ENCODE peak calls at places on chromosomes 6 and 20, in six cellular contexts. One of them, this sample, is unnamed.

GRCh38 chr6:5626727-5627426 is 365.6 kb downstream of the FARS2 start:
- DNase-seq in GM23338: no peak
- DNase-seq in cardiac muscle cell: no peak
- DNase-seq in astrocyte: no peak
- DNase-seq in fibroblast of lung: no peak
- DNase-seq in CD8-positive, alpha-beta T cell: no peak
- DNase-seq in this sample: no peak

GRCh38 chr6:69555239-69555638 is 241.6 kb downstream of the LMBRD1 start:
- DNase-seq in GM23338: no peak
- DNase-seq in CD8-positive, alpha-beta T cell: no peak
- DNase-seq in astrocyte: no peak
- DNase-seq in fibroblast of lung: no peak
- DNase-seq in cardiac muscle cell: no peak
- DNase-seq in this sample: no peak

GRCh38 chr20:33731693-33732165 is at the start of gene ZNF341:
- DNase-seq in cardiac muscle cell: peak; percentile 92
- DNase-seq in fibroblast of lung: peak; percentile 73
- DNase-seq in GM23338: peak; percentile 91
- DNase-seq in CD8-positive, alpha-beta T cell: peak; percentile 81
- DNase-seq in astrocyte: no peak
- DNase-seq in this sample: peak; percentile 56

GRCh38 chr20:21613512-21613911 is 92.0 kb upstream of the PAX1 start:
- DNase-seq in cardiac muscle cell: no peak
- DNase-seq in CD8-positive, alpha-beta T cell: no peak
- DNase-seq in astrocyte: no peak
- DNase-seq in GM23338: no peak
- DNase-seq in fibroblast of lung: no peak
- DNase-seq in this sample: no peak

GRCh38 chr6:170450946-170451761 is 102.0 kb downstream of the PSMB1 start:
- DNase-seq in GM23338: no peak
- DNase-seq in astrocyte: no peak
- DNase-seq in fibroblast of lung: no peak
- DNase-seq in CD8-positive, alpha-beta T cell: no peak
- DNase-seq in cardiac muscle cell: no peak
- DNase-seq in this sample: no peak

GRCh38 chr6:133892444-133893323 is 3.8 kb downstream of the TCF21 start:
- DNase-seq in cardiac muscle cell: no peak
- DNase-seq in GM23338: peak; percentile 59
- DNase-seq in CD8-positive, alpha-beta T cell: no peak
- DNase-seq in fibroblast of lung: no peak
- DNase-seq in astrocyte: no peak
- DNase-seq in this sample: no peak

GRCh38 chr6:40244684-40245083 is 310.4 kb upstream of the MOCS1 start:
- DNase-seq in cardiac muscle cell: no peak
- DNase-seq in fibroblast of lung: no peak
- DNase-seq in CD8-positive, alpha-beta T cell: no peak
- DNase-seq in GM23338: no peak
- DNase-seq in astrocyte: no peak
- DNase-seq in this sample: no peak

GRCh38 chr6:108523697-108524096 is 37.0 kb upstream of the FOXO3 start:
- DNase-seq in GM23338: no peak
- DNase-seq in astrocyte: no peak
- DNase-seq in CD8-positive, alpha-beta T cell: no peak
- DNase-seq in fibroblast of lung: no peak
- DNase-seq in cardiac muscle cell: no peak
- DNase-seq in this sample: no peak

GRCh38 chr6:137231895-137232294 is 12.7 kb upstream of the IFNGR1 start:
- DNase-seq in GM23338: no peak
- DNase-seq in CD8-positive, alpha-beta T cell: no peak
- DNase-seq in astrocyte: no peak
- DNase-seq in fibroblast of lung: no peak
- DNase-seq in cardiac muscle cell: no peak
- DNase-seq in this sample: no peak

GRCh38 chr6:116446399-116446798 is 14.8 kb upstream of the CALHM6 start:
- DNase-seq in fibroblast of lung: peak; percentile 56
- DNase-seq in GM23338: no peak
- DNase-seq in cardiac muscle cell: peak; percentile 30
- DNase-seq in CD8-positive, alpha-beta T cell: no peak
- DNase-seq in astrocyte: peak; percentile 53
- DNase-seq in this sample: no peak

GRCh38 chr6:83057705-83058321 is 7.8 kb downstream of the UBE3D start:
- DNase-seq in astrocyte: no peak
- DNase-seq in fibroblast of lung: peak; percentile 26
- DNase-seq in cardiac muscle cell: peak; percentile 66
- DNase-seq in GM23338: peak; percentile 72
- DNase-seq in CD8-positive, alpha-beta T cell: no peak
- DNase-seq in this sample: no peak

GRCh38 chr20:61118429-61119224 is 133.4 kb upstream of the CDH4 start:
- DNase-seq in fibroblast of lung: peak; percentile 81
- DNase-seq in GM23338: no peak
- DNase-seq in cardiac muscle cell: no peak
- DNase-seq in CD8-positive, alpha-beta T cell: no peak
- DNase-seq in astrocyte: peak; percentile 75
- DNase-seq in this sample: no peak

GRCh38 chr6:54681267-54681666 is 165.3 kb upstream of the FAM83B start:
- DNase-seq in fibroblast of lung: no peak
- DNase-seq in GM23338: no peak
- DNase-seq in CD8-positive, alpha-beta T cell: no peak
- DNase-seq in cardiac muscle cell: no peak
- DNase-seq in astrocyte: no peak
- DNase-seq in this sample: no peak

GRCh38 chr6:81331526-81331925 is 421.0 kb downstream of the TENT5A start:
- DNase-seq in astrocyte: peak; percentile 75
- DNase-seq in cardiac muscle cell: peak; percentile 2
- DNase-seq in GM23338: no peak
- DNase-seq in CD8-positive, alpha-beta T cell: no peak
- DNase-seq in fibroblast of lung: peak; percentile 77
- DNase-seq in this sample: no peak

GRCh38 chr20:63172726-63173125 is 43.2 kb downstream of the YTHDF1 start:
- DNase-seq in fibroblast of lung: no peak
- DNase-seq in GM23338: peak; percentile 80
- DNase-seq in astrocyte: no peak
- DNase-seq in cardiac muscle cell: no peak
- DNase-seq in CD8-positive, alpha-beta T cell: no peak
- DNase-seq in this sample: no peak

GRCh38 chr6:142416179-142416578 is 114.4 kb downstream of the ADGRG6 start:
- DNase-seq in fibroblast of lung: peak; percentile 99
- DNase-seq in CD8-positive, alpha-beta T cell: no peak
- DNase-seq in astrocyte: peak; percentile 99
- DNase-seq in GM23338: peak; percentile 20
- DNase-seq in cardiac muscle cell: peak; percentile 96
- DNase-seq in this sample: no peak

GRCh38 chr20:37941332-37941731 is 38.4 kb downstream of the VSTM2L start:
- DNase-seq in fibroblast of lung: no peak
- DNase-seq in cardiac muscle cell: no peak
- DNase-seq in astrocyte: no peak
- DNase-seq in CD8-positive, alpha-beta T cell: no peak
- DNase-seq in GM23338: peak; percentile 59
- DNase-seq in this sample: no peak

GRCh38 chr6:7629321-7629720 is 39.3 kb downstream of the SNRNP48 start:
- DNase-seq in GM23338: no peak
- DNase-seq in astrocyte: no peak
- DNase-seq in fibroblast of lung: peak; percentile 10
- DNase-seq in CD8-positive, alpha-beta T cell: no peak
- DNase-seq in cardiac muscle cell: no peak
- DNase-seq in this sample: no peak

GRCh38 chr6:133855599-133855972 is 33.3 kb upstream of the TCF21 start:
- DNase-seq in fibroblast of lung: no peak
- DNase-seq in astrocyte: peak; percentile 10
- DNase-seq in CD8-positive, alpha-beta T cell: no peak
- DNase-seq in GM23338: no peak
- DNase-seq in cardiac muscle cell: no peak
- DNase-seq in this sample: no peak

GRCh38 chr6:138833819-138834539 is 38.1 kb downstream of the ECT2L start:
- DNase-seq in cardiac muscle cell: peak; percentile 95
- DNase-seq in astrocyte: peak; percentile 46
- DNase-seq in fibroblast of lung: peak; percentile 43
- DNase-seq in CD8-positive, alpha-beta T cell: no peak
- DNase-seq in GM23338: no peak
- DNase-seq in this sample: no peak

GRCh38 chr20:21326700-21327099 is 23.6 kb downstream of the XRN2 start:
- DNase-seq in GM23338: no peak
- DNase-seq in astrocyte: no peak
- DNase-seq in cardiac muscle cell: no peak
- DNase-seq in CD8-positive, alpha-beta T cell: no peak
- DNase-seq in fibroblast of lung: no peak
- DNase-seq in this sample: no peak

GRCh38 chr6:22135395-22135794 is 161.4 kb downstream of the PRL start:
- DNase-seq in fibroblast of lung: no peak
- DNase-seq in cardiac muscle cell: no peak
- DNase-seq in GM23338: no peak
- DNase-seq in CD8-positive, alpha-beta T cell: no peak
- DNase-seq in astrocyte: no peak
- DNase-seq in this sample: no peak

GRCh38 chr20:3452690-3453089 is 18.1 kb upstream of the ATRN start:
- DNase-seq in cardiac muscle cell: no peak
- DNase-seq in CD8-positive, alpha-beta T cell: no peak
- DNase-seq in GM23338: no peak
- DNase-seq in fibroblast of lung: no peak
- DNase-seq in astrocyte: no peak
- DNase-seq in this sample: no peak

DNA sequence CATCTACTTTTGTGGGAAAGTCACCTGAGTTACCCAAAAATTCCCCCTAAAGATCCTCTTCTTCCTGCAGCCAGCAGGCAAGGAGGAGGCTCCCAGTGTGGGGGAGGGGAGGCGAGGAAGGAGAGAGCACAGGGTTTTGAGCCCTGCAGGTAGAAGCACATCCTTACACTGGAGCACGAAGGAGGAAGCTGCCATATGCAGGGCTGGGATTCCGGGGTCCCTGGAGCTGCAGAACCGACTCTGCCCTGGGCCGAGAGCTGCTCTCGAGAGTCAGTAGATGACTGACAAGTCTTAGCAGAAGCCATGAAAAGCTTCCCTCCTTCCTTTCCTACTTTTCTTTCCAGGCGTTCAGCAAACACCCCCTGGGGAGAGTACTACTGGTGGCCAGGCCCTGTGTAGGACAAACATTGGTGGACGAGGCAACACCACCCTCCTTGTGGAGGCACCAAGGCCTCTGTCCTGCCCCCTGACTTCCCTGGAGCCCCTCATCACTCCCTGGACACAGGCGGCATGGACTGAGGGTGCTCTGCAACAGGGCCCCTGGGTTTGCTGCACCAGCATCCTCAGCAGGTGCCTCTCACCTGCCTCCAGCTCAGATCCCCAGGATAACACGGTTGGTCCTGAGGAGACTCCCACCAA is 211.7 kb upstream of the CST7 start:
- DNase-seq in astrocyte: no peak
- DNase-seq in fibroblast of lung: no peak
- DNase-seq in GM23338: no peak
- DNase-seq in cardiac muscle cell: no peak
- DNase-seq in CD8-positive, alpha-beta T cell: no peak
- DNase-seq in this sample: no peak
- H3K36me3 ChIP-seq in astrocyte: no peaks in the 10 kb centered on the region
- H3K36me3 ChIP-seq in fibroblast of lung: no peaks in the 10 kb centered on the region
- H3K36me3 ChIP-seq in GM23338: no peaks in the 10 kb centered on the region
- H3K36me3 ChIP-seq in cardiac muscle cell: no peaks in the 10 kb centered on the region
- H3K36me3 ChIP-seq in CD8-positive, alpha-beta T cell: no peaks in the 10 kb centered on the region
- H3K36me3 ChIP-seq in this sample: no peaks in the 10 kb centered on the region

GRCh38 chr6:148471624-148472494 is 129.2 kb downstream of the SASH1 start:
- DNase-seq in astrocyte: peak; percentile 73
- DNase-seq in GM23338: no peak
- DNase-seq in CD8-positive, alpha-beta T cell: no peak
- DNase-seq in fibroblast of lung: peak; percentile 76
- DNase-seq in cardiac muscle cell: no peak
- DNase-seq in this sample: no peak
- H3K4me3 ChIP-seq in astrocyte: no peak overlapping the region
- H3K4me3 ChIP-seq in GM23338: no peak overlapping the region
- H3K4me3 ChIP-seq in CD8-positive, alpha-beta T cell: no peak overlapping the region
- H3K4me3 ChIP-seq in fibroblast of lung: peak overlapping the region; percentile 2
- H3K4me3 ChIP-seq in cardiac muscle cell: no peak overlapping the region
- H3K4me3 ChIP-seq in this sample: no peak overlapping the region

DNA sequence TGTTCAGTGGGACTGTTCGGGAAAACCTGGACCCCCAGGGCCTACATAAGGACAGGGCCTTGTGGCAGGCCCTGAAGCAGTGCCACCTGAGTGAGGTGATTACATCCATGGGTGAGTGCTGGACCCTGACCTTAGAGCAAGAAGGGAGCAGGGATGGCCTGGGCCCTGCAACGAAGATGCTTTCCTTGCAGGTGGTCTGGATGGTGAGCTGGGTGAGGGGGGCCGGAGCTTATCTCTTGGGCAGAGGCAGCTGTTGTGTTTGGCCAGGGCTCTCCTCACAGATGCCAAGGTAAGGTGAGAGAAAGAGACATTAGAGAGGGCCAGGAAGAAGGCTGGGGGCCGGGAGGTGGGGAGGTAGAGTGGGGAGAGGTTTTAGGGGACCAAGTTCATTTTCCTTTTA is 6.4 kb downstream of the DLK2 start:
- DNase-seq in cardiac muscle cell: no peak
- DNase-seq in GM23338: no peak
- DNase-seq in astrocyte: no peak
- DNase-seq in CD8-positive, alpha-beta T cell: no peak
- DNase-seq in fibroblast of lung: no peak
- DNase-seq in this sample: no peak
- H3K36me3 ChIP-seq in cardiac muscle cell: peaks cover 4% of the 10 kb centered on the region
- H3K36me3 ChIP-seq in GM23338: no peaks in the 10 kb centered on the region
- H3K36me3 ChIP-seq in astrocyte: peaks cover 9% of the 10 kb centered on the region
- H3K36me3 ChIP-seq in CD8-positive, alpha-beta T cell: peaks cover 25% of the 10 kb centered on the region
- H3K36me3 ChIP-seq in fibroblast of lung: peaks cover 12% of the 10 kb centered on the region
- H3K36me3 ChIP-seq in this sample: no peaks in the 10 kb centered on the region

GRCh38 chr6:32603888-32604287 is 14.2 kb upstream of the HLA-DRB1 start:
- DNase-seq in cardiac muscle cell: no peak
- DNase-seq in GM23338: no peak
- DNase-seq in astrocyte: no peak
- DNase-seq in fibroblast of lung: no peak
- DNase-seq in CD8-positive, alpha-beta T cell: no peak
- DNase-seq in this sample: no peak
- H3K4me3 ChIP-seq in cardiac muscle cell: no peak overlapping the region
- H3K4me3 ChIP-seq in GM23338: no peak overlapping the region
- H3K4me3 ChIP-seq in astrocyte: no peak overlapping the region
- H3K4me3 ChIP-seq in fibroblast of lung: no peak overlapping the region
- H3K4me3 ChIP-seq in CD8-positive, alpha-beta T cell: no peak overlapping the region
- H3K4me3 ChIP-seq in this sample: no peak overlapping the region

GRCh38 chr20:49148601-49149000 is 39.5 kb downstream of the STAU1 start:
- DNase-seq in GM23338: no peak
- DNase-seq in CD8-positive, alpha-beta T cell: no peak
- DNase-seq in cardiac muscle cell: no peak
- DNase-seq in astrocyte: no peak
- DNase-seq in fibroblast of lung: no peak
- DNase-seq in this sample: no peak
- H3K36me3 ChIP-seq in GM23338: peaks cover 25% of the 10 kb centered on the region
- H3K36me3 ChIP-seq in CD8-positive, alpha-beta T cell: peaks cover 37% of the 10 kb centered on the region
- H3K36me3 ChIP-seq in cardiac muscle cell: peaks cover 14% of the 10 kb centered on the region
- H3K36me3 ChIP-seq in astrocyte: peaks cover 20% of the 10 kb centered on the region
- H3K36me3 ChIP-seq in fibroblast of lung: peaks cover 4% of the 10 kb centered on the region
- H3K36me3 ChIP-seq in this sample: peaks cover 6% of the 10 kb centered on the region